ENCODE peak calls at places on chromosomes 3 and 15, in six cellular contexts. F, W, B, P, E and L are unnamed samples.

GRCh38 chr3:108124337-108125150 is 33.7 kb upstream of the CD47 start:
- DNase-seq in E (no peak), P (no peak), B (no peak), F (peak; percentile 38), W (no peak), L (no peak)

GRCh38 chr3:33054100-33055097 is 42.5 kb downstream of the GLB1 start:
- DNase-seq in W (no peak), F (no peak), P (no peak), E (no peak), B (no peak), L (no peak)

GRCh38 chr3:157793745-157794144 is 290.5 kb upstream of the VEPH1 start:
- DNase-seq in W (no peak), P (no peak), E (no peak), B (no peak), F (no peak), L (no peak)

GRCh38 chr15:71219101-71219500 is 103.8 kb downstream of the THSD4 start:
- DNase-seq in W (no peak), E (no peak), F (no peak), P (no peak), B (no peak), L (no peak)

GRCh38 chr3:95333826-95334225 is 1271.0 kb downstream of the NSUN3 start:
- DNase-seq in F (no peak), E (no peak), W (no peak), P (no peak), B (no peak), L (no peak)

GRCh38 chr3:131047582-131047981 is 20.9 kb downstream of the NEK11 start:
- DNase-seq in W (peak; percentile 19), P (no peak), F (no peak), E (no peak), B (no peak), L (no peak)

GRCh38 chr3:44712455-44713075 is at the start of gene ZNF502:
- DNase-seq in F (peak; percentile 86), W (no peak), B (peak; percentile 89), E (peak; percentile 95), P (peak; percentile 93), L (peak; percentile 86)

GRCh38 chr3:81658322-81658997 is 103.0 kb downstream of the GBE1 start:
- DNase-seq in W (no peak), P (no peak), E (no peak), B (no peak), F (no peak), L (no peak)

GRCh38 chr15:48785195-48785594 is 25.7 kb downstream of the CEP152 start:
- DNase-seq in F (no peak), E (no peak), P (no peak), W (no peak), B (no peak), L (no peak)

GRCh38 chr15:64209680-64210334 is 47.0 kb upstream of the PPIB start:
- DNase-seq in E (no peak), B (peak; percentile 64), P (no peak), W (peak; percentile 32), F (no peak), L (no peak)

GRCh38 chr3:115217678-115218451 is 70.8 kb upstream of the ZBTB20 start:
- DNase-seq in B (peak; percentile 77), F (peak; percentile 52), E (no peak), W (peak; percentile 32), P (no peak), L (no peak)

GRCh38 chr3:148943531-148944200 is 47.7 kb upstream of the GYG1 start:
- DNase-seq in W (peak; percentile 76), B (peak; percentile 83), F (no peak), P (no peak), E (no peak), L (no peak)

GRCh38 chr15:82585072-82585471 is 44.8 kb upstream of the RPS17 start:
- DNase-seq in B (no peak), P (no peak), E (no peak), F (no peak), W (no peak), L (no peak)

GRCh38 chr3:9794400-9794799 is 1.5 kb downstream of the ARPC4 start:
- DNase-seq in P (no peak), E (no peak), W (no peak), B (no peak), F (no peak), L (no peak)

GRCh38 chr15:94929282-94929681 is 697.9 kb downstream of the MCTP2 start:
- DNase-seq in B (no peak), F (no peak), W (no peak), P (no peak), E (no peak), L (no peak)

GRCh38 chr3:195209083-195209835 is 61.7 kb downstream of the XXYLT1 start:
- DNase-seq in W (no peak), B (no peak), F (no peak), E (peak; percentile 92), P (peak; percentile 45), L (no peak)

GRCh38 chr15:73298522-73298921 is 70.2 kb downstream of the HCN4 start:
- DNase-seq in B (no peak), E (no peak), F (no peak), W (no peak), P (no peak), L (no peak)

DNA sequence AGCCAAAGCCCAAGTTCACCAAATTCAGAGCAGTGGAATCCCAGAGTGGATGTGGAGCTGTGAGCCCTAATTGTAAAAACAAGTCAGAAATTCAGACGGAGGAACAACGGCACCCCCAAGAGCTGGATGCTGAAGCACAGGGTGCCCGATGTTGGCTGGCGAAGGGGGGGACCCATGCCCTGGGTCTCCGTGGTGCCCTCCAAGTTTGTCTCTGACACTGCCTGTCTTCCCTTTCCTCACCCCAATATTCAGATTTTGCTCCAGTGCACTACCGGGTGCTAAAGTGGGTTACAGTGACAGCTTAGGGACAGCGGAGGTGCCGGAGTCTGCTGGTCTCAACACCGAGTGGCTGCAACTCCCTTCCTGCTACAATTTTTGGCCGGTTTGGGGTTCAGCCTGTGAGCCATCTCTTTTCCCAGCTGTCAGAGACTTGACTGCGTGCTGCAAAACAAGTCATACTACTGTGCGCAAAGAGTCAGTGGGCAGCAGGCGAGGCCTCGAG is 6.6 kb downstream of the GRIP2 start:
- DNase-seq in W (no peak), P (no peak), F (no peak), E (no peak), B (no peak), L (no peak)
- H3K4me1 ChIP-seq in W (no peaks in the 10 kb centered on the region), P (peaks cover 4% of the 10 kb centered on the region), F (peaks cover 4% of the 10 kb centered on the region), E (peaks cover 20% of the 10 kb centered on the region), B (no peaks in the 10 kb centered on the region), L (peaks cover 34% of the 10 kb centered on the region)

GRCh38 chr3:106247902-106248684 is 379.3 kb upstream of the CBLB start:
- DNase-seq in W (no peak), E (no peak), B (no peak), F (no peak), P (no peak), L (no peak)

GRCh38 chr3:106256249-106256957 is 387.6 kb upstream of the CBLB start:
- DNase-seq in W (no peak), F (no peak), P (peak; percentile 28), B (no peak), E (no peak), L (no peak)

GRCh38 chr3:106255870-106256248 is 387.0 kb upstream of the CBLB start:
- DNase-seq in E (no peak), W (no peak), B (no peak), F (peak; percentile 17), P (no peak), L (no peak)

GRCh38 chr3:106249159-106249558 is 380.3 kb upstream of the CBLB start:
- DNase-seq in F (no peak), B (no peak), W (no peak), P (no peak), E (no peak), L (no peak)

DNA sequence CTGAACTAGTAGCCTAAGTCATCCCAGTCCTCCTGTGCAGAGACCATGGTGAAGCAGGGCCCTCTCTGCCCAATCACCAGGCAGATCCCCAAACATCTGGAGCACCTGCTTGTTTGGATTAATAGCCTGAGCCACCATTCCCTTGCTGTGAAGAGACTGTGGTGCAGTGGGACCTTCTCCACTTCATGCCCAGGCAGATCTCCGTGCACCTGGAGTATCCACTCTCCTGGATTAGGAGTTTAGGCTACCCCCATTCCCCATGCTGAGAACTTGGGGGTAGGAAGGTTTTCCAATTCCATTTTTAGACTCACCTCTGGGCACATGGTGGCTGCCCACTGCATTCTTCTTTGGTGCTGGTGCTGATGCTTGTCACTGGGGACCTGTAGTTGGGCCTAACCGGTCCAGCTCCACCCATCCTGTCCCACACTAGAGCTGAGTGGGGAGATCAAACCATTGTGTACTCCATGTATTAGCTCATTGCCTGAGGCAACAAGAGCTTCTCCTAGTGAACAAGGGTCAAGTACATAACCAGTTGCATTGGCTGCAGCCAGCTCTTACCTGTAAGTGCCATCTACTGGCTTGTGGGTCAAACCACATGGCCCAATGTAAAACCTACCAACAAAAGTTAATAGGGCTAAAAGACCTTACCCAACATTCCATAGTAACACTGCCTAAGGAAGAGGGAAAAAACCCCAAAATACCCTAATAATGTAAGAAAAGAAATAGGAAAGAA is 382.5 kb upstream of the CBLB start:
- DNase-seq in B (peak; percentile 10), P (no peak), E (no peak), F (no peak), W (no peak), L (no peak)
- TF ChIP-seq POLR2A in B (no peak), P (no peak), E (no peak), F (no peak), W (no peak), L (no peak)

DNA sequence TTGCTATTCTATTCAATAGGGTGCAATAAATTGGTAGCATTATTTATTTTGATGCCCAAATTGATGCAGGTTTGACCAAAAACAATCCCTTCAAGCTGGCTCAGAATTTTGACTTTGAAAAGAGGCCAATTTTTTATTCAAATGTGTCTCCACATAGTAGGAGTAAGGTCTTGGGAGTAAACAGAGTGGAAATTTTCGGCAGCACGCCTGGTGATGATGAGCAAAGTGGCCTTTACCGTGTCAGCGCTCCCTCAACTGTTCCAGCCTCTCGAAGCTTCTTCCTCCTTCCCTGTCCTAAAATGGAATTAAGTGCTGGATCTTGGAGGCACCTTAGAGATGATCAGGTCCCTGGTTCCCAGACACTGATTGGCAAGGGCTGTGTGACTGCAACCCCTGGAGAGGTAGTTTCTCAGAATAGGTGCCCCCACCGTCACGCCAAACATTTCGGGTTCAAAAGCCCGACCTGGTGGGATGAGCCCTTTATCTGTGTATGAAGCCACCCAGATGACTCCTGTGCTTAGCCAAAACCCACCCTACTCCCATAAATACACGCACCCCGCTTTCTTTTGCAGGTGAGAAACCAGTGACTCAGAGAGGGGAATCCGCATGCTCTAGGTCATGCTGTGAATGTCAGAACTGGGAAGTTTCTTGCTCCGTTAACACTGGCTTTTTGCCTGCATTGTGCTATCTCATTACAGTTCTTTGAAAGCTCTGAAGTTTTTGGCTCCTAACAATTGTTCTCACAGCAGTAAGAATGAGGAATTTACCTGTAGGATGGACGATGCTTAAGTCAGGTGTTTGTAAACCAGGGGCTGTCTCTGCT is 89.1 kb downstream of the CRYGS start:
- DNase-seq in E (peak; percentile 72), W (no peak), B (no peak), F (no peak), P (no peak), L (no peak)
- TF ChIP-seq EP300 in E (no peak), W (no peak), B (no peak), F (no peak), P (no peak), L (no peak)

DNA sequence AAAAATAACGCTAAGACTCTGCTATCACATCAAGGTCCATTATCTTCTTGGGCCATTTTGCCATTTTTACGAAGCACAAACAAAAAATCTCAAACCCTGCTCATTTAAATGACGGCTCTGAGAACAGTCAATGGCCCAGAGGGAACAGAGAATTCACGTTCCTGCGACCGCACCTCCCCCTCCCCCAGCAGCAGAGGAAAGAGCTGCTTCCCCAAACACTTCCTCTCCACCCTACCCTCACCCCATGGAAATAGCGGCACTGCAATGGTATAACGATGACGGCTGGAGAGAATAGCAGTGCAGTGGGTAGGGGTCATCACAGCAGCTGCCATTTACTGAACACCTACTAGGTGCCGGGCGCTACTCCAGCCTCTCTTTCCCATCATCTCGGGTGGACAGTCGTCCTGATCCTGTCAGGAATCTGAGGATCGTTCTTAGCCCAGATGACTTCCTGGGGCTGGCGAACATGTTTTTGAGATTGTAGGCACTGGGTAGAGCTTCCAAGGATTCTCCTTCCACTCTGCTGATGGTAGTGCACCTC is 113.3 kb downstream of the IQSEC1 start:
- DNase-seq in B (no peak), P (no peak), W (no peak), E (no peak), F (peak; percentile 25), L (no peak)
- H3K4me1 ChIP-seq in B (peaks cover 9% of the 10 kb centered on the region), P (peaks cover 95% of the 10 kb centered on the region), W (peaks cover 59% of the 10 kb centered on the region), E (peaks cover 100% of the 10 kb centered on the region), F (peaks cover 58% of the 10 kb centered on the region), L (peaks cover 98% of the 10 kb centered on the region)